ENCODE peak calls at places on chromosomes 13 and 19, in eight cellular contexts. One of them, this sample, is unnamed.

GRCh38 chr13:41985788-41986508 is 25.0 kb upstream of the VWA8 start:
- DNase-seq in CD8-positive, alpha-beta memory T cell: no peak
- DNase-seq in RPMI8226: no peak
- DNase-seq in CD4-positive, alpha-beta T cell: no peak
- DNase-seq in stimulated activated CD4-positive, alpha-beta T cell treated with anti-CD3 and anti-CD28 coated beads, Interleukin-15, amount 100 ng/mL, for 24 hours: no peak
- DNase-seq in C1 segment of cervical spinal cord: no peak
- DNase-seq in H54: no peak
- DNase-seq in mammary epithelial cell: peak
- DNase-seq in this sample: no peak

GRCh38 chr19:13964776-13965175 is 12.5 kb downstream of the DCAF15 start:
- DNase-seq in CD8-positive, alpha-beta memory T cell: no peak
- DNase-seq in RPMI8226: no peak
- DNase-seq in CD4-positive, alpha-beta T cell: no peak
- DNase-seq in stimulated activated CD4-positive, alpha-beta T cell treated with anti-CD3 and anti-CD28 coated beads, Interleukin-15, amount 100 ng/mL, for 24 hours: no peak
- DNase-seq in C1 segment of cervical spinal cord: no peak
- DNase-seq in H54: peak
- DNase-seq in mammary epithelial cell: no peak
- DNase-seq in this sample: no peak

GRCh38 chr19:54433697-54434096 is 15.3 kb upstream of the LENG8 start:
- DNase-seq in CD8-positive, alpha-beta memory T cell: no peak
- DNase-seq in RPMI8226: no peak
- DNase-seq in CD4-positive, alpha-beta T cell: no peak
- DNase-seq in stimulated activated CD4-positive, alpha-beta T cell treated with anti-CD3 and anti-CD28 coated beads, Interleukin-15, amount 100 ng/mL, for 24 hours: no peak
- DNase-seq in C1 segment of cervical spinal cord: no peak
- DNase-seq in H54: no peak
- DNase-seq in mammary epithelial cell: no peak
- DNase-seq in this sample: no peak

GRCh38 chr19:53945441-53945840 is 17.3 kb upstream of the CACNG8 start:
- DNase-seq in CD8-positive, alpha-beta memory T cell: no peak
- DNase-seq in RPMI8226: peak
- DNase-seq in CD4-positive, alpha-beta T cell: no peak
- DNase-seq in stimulated activated CD4-positive, alpha-beta T cell treated with anti-CD3 and anti-CD28 coated beads, Interleukin-15, amount 100 ng/mL, for 24 hours: no peak
- DNase-seq in C1 segment of cervical spinal cord: no peak
- DNase-seq in H54: peak
- DNase-seq in mammary epithelial cell: peak
- DNase-seq in this sample: no peak

GRCh38 chr13:62337109-62337880 is 921.6 kb upstream of the PCDH20 start:
- DNase-seq in CD8-positive, alpha-beta memory T cell: no peak
- DNase-seq in RPMI8226: no peak
- DNase-seq in CD4-positive, alpha-beta T cell: no peak
- DNase-seq in stimulated activated CD4-positive, alpha-beta T cell treated with anti-CD3 and anti-CD28 coated beads, Interleukin-15, amount 100 ng/mL, for 24 hours: no peak
- DNase-seq in C1 segment of cervical spinal cord: no peak
- DNase-seq in H54: no peak
- DNase-seq in mammary epithelial cell: no peak
- DNase-seq in this sample: no peak

GRCh38 chr19:46904114-46905060 is 43.6 kb downstream of the ARHGAP35 start:
- DNase-seq in CD8-positive, alpha-beta memory T cell: no peak
- DNase-seq in RPMI8226: no peak
- DNase-seq in CD4-positive, alpha-beta T cell: no peak
- DNase-seq in stimulated activated CD4-positive, alpha-beta T cell treated with anti-CD3 and anti-CD28 coated beads, Interleukin-15, amount 100 ng/mL, for 24 hours: no peak
- DNase-seq in C1 segment of cervical spinal cord: no peak
- DNase-seq in H54: no peak
- DNase-seq in mammary epithelial cell: no peak
- DNase-seq in this sample: no peak

GRCh38 chr13:33452873-33453558 is 167.5 kb upstream of the STARD13 start:
- DNase-seq in CD8-positive, alpha-beta memory T cell: no peak
- DNase-seq in RPMI8226: no peak
- DNase-seq in CD4-positive, alpha-beta T cell: no peak
- DNase-seq in stimulated activated CD4-positive, alpha-beta T cell treated with anti-CD3 and anti-CD28 coated beads, Interleukin-15, amount 100 ng/mL, for 24 hours: no peak
- DNase-seq in C1 segment of cervical spinal cord: no peak
- DNase-seq in H54: no peak
- DNase-seq in mammary epithelial cell: no peak
- DNase-seq in this sample: no peak

GRCh38 chr13:45393941-45394570 is 24.1 kb downstream of the SLC25A30 start:
- DNase-seq in CD8-positive, alpha-beta memory T cell: no peak
- DNase-seq in RPMI8226: peak
- DNase-seq in CD4-positive, alpha-beta T cell: no peak
- DNase-seq in stimulated activated CD4-positive, alpha-beta T cell treated with anti-CD3 and anti-CD28 coated beads, Interleukin-15, amount 100 ng/mL, for 24 hours: peak
- DNase-seq in C1 segment of cervical spinal cord: no peak
- DNase-seq in H54: peak
- DNase-seq in mammary epithelial cell: peak
- DNase-seq in this sample: no peak

GRCh38 chr19:39398297-39398864 is 7.2 kb downstream of the MED29 start:
- DNase-seq in CD8-positive, alpha-beta memory T cell: peak
- DNase-seq in RPMI8226: no peak
- DNase-seq in CD4-positive, alpha-beta T cell: peak
- DNase-seq in stimulated activated CD4-positive, alpha-beta T cell treated with anti-CD3 and anti-CD28 coated beads, Interleukin-15, amount 100 ng/mL, for 24 hours: peak
- DNase-seq in C1 segment of cervical spinal cord: peak
- DNase-seq in H54: peak
- DNase-seq in mammary epithelial cell: peak
- DNase-seq in this sample: no peak

GRCh38 chr13:45205124-45205523 is 4.3 kb upstream of the KCTD4 start:
- DNase-seq in CD8-positive, alpha-beta memory T cell: no peak
- DNase-seq in RPMI8226: no peak
- DNase-seq in CD4-positive, alpha-beta T cell: no peak
- DNase-seq in stimulated activated CD4-positive, alpha-beta T cell treated with anti-CD3 and anti-CD28 coated beads, Interleukin-15, amount 100 ng/mL, for 24 hours: no peak
- DNase-seq in C1 segment of cervical spinal cord: no peak
- DNase-seq in H54: no peak
- DNase-seq in mammary epithelial cell: no peak
- DNase-seq in this sample: no peak

This sample was measured in natural killer cell treated with Interleukin-12 subunit alpha and Interleukin-12 subunit beta and Interleukin-15 and Interleukin-18, amount 100 ng/mL, for 72 hours.